ENCODE peak calls at places on chromosomes 5 and 9, in six cellular contexts. X is right lobe of liver; L is heart left ventricle; O is OCI-LY7; I is CD8-positive, alpha-beta T cell; A is left lung. K is an unnamed sample.

GRCh38 chr9:37248651-37249163 is 128.3 kb downstream of the ZCCHC7 start:
- DNase-seq in A (no peak), I (no peak), X (no peak), L (no peak), O (no peak), K (no peak)

GRCh38 chr9:27125936-27126335 is 16.9 kb downstream of the TEK start:
- DNase-seq in I (no peak), X (no peak), L (no peak), A (no peak), O (no peak), K (no peak)

GRCh38 chr5:151931260-151931659 is 6.6 kb upstream of the GLRA1 start:
- DNase-seq in O (peak), X (no peak), A (no peak), I (no peak), L (no peak), K (no peak)

GRCh38 chr5:53714324-53715010 is 154.0 kb downstream of the NDUFS4 start:
- DNase-seq in A (no peak), I (no peak), O (no peak), L (no peak), X (no peak), K (no peak)

GRCh38 chr5:59185757-59186385 is 603.0 kb downstream of the RAB3C start:
- DNase-seq in X (no peak), A (no peak), L (no peak), O (no peak), I (no peak), K (no peak)

GRCh38 chr5:138372225-138372624 is 19.7 kb downstream of the KDM3B start:
- DNase-seq in I (no peak), O (no peak), A (no peak), X (no peak), L (no peak), K (no peak)

GRCh38 chr5:2015116-2015848 is 132.6 kb upstream of the IRX4 start:
- DNase-seq in O (no peak), A (peak), L (no peak), X (no peak), I (no peak), K (no peak)

GRCh38 chr9:21340735-21341134 is 5.5 kb upstream of the KLHL9 start:
- DNase-seq in L (no peak), A (no peak), X (no peak), I (no peak), O (no peak), K (no peak)

GRCh38 chr9:121963542-121963995 is 129.5 kb downstream of the TTLL11 start:
- DNase-seq in L (no peak), O (no peak), I (no peak), A (no peak), X (no peak), K (peak)

GRCh38 chr9:83199240-83199639 is 136.3 kb upstream of the RASEF start:
- DNase-seq in O (no peak), A (no peak), X (no peak), I (no peak), L (peak), K (peak)

GRCh38 chr5:98768160-98769005 is 5.1 kb upstream of the RGMB start:
- DNase-seq in I (no peak), L (peak), X (no peak), A (peak), O (peak), K (peak)

GRCh38 chr5:143086851-143087637 is 316.4 kb downstream of the NR3C1 start:
- DNase-seq in I (no peak), L (no peak), O (no peak), X (no peak), A (no peak), K (peak)

GRCh38 chr9:107213561-107214028 is 69.5 kb upstream of the RAD23B start:
- DNase-seq in L (no peak), X (no peak), O (no peak), A (no peak), I (peak), K (peak)

GRCh38 chr5:65809817-65810531 is 88.0 kb downstream of the NLN start:
- DNase-seq in O (no peak), X (no peak), L (peak), A (no peak), I (no peak), K (peak)

GRCh38 chr9:127706836-127707241 is at the start of gene CFAP157:
- DNase-seq in O (peak), I (no peak), L (no peak), A (no peak), X (no peak), K (no peak)

GRCh38 chr9:130208600-130209347 is 36.6 kb downstream of the NCS1 start:
- DNase-seq in A (no peak), O (no peak), I (no peak), L (no peak), X (no peak), K (no peak)

GRCh38 chr5:16741007-16741406 is 124.2 kb upstream of the RETREG1 start:
- DNase-seq in L (no peak), A (no peak), I (no peak), X (no peak), O (no peak), K (no peak)
- TF ChIP-seq CTCF in L (no peak), A (no peak), I (no peak), X (no peak), O (peak), K (no peak)

GRCh38 chr5:134466241-134467069 is 54.8 kb upstream of the CDKN2AIPNL start:
- DNase-seq in O (no peak), L (peak), A (peak), X (peak), I (peak), K (peak)
- H3K27ac ChIP-seq in O (no peak), L (peak), A (peak), X (peak), I (peak), K (peak)

DNA sequence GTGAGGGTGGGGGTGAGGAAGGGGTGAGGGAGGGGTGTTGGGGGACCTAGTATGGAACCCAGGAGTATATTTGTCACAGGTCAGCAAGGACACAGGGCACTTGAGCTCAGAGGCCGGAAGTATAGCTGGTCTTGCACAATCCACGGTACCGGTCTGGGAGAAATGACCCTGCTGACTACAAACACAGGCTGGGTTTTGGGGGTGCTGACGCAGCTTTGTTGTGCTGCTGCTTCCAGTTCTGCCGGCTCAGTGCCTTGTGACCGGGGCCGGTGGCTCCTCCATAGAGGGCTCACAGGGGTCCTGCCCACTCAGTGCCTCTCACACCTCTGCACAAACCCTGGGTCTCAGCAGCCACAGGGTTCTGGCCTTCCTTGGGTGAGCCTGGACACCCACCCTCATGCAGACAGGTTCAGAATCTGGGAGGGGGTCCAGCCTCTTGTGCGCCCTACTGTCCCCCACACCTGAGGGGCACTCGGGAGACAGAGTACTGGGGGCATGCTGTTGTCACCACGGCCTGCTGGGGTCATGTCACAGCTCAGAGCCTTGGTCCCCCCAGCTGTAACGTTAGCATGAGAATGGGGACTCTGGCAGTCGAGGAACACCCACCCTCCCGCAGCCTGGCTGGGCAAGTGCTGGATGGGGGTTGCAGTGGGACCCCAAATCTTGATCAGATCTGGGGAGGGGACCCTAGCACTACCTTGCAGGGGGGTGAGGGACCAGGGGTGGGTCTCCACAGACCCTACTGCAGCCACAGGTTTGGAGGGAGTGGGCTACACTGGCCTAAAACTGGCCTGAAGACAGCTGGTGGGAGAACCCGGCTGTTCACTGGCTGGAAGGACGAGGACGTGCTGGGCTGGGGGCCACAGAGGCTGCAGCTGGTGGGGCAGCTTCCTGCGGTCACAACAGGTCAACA is 17.7 kb downstream of the NINJ1 start:
- DNase-seq in O (no peak), I (no peak), A (peak), X (peak), L (peak), K (no peak)
- H3K4me3 ChIP-seq in O (no peak), I (no peak), A (no peak), X (no peak), L (no peak), K (no peak)

DNA sequence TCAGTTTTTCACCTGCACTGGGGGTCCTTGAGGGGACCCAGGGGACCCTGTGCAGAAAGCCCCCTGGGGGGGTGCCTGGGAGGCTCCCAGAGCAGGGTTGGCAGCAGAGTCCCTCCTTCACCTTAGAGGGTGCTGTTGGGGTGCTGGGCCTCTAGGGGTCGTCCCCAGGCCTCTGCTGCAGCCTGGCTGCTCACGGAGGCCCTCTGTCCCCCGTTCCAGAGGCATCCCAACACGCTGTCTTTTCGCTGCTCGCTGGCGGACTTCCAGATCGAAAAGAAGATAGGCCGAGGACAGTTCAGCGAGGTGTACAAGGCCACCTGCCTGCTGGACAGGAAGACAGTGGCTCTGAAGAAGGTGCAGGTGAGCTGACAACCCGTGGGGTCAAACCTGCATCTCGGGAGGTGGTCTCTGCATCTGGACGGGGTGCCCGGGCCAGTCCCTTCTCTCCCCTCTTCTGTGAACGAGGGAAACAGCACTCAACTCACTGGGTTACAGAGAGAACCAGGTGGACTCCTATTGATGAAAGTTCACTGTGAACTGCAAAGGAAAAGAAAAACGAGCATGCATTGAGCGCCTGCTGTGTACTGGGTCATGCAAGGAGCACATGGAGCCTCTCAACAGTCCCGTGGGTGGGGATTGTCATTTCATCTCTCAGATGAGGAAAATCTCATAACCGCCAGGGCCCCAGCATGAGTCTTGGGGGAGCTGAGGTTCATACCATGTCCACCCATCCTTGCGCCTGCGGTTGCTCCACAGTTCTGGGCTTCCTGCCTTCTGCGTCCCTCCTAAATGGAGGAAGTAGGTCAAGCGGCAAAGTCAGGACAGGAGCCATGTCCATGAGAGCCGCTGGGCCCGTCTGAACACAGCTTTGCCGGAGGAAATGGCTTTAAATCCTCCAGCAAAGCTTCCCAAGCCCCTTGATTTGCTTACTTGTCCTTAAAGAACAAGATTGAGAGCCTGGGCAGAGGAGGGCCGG is 54.8 kb downstream of the NEK6 start:
- DNase-seq in A (no peak), L (no peak), O (no peak), I (no peak), X (no peak), K (no peak)
- TF ChIP-seq CTCF in A (no peak), L (no peak), O (peak), I (no peak), X (no peak), K (peak)

GRCh38 chr9:94269264-94269663 is 10.2 kb downstream of the ZNF169 start:
- DNase-seq in L (no peak), O (no peak), X (no peak), I (no peak), A (no peak), K (no peak)
- H3K27ac ChIP-seq in L (no peak), O (no peak), X (no peak), I (no peak), A (no peak), K (no peak)

DNA sequence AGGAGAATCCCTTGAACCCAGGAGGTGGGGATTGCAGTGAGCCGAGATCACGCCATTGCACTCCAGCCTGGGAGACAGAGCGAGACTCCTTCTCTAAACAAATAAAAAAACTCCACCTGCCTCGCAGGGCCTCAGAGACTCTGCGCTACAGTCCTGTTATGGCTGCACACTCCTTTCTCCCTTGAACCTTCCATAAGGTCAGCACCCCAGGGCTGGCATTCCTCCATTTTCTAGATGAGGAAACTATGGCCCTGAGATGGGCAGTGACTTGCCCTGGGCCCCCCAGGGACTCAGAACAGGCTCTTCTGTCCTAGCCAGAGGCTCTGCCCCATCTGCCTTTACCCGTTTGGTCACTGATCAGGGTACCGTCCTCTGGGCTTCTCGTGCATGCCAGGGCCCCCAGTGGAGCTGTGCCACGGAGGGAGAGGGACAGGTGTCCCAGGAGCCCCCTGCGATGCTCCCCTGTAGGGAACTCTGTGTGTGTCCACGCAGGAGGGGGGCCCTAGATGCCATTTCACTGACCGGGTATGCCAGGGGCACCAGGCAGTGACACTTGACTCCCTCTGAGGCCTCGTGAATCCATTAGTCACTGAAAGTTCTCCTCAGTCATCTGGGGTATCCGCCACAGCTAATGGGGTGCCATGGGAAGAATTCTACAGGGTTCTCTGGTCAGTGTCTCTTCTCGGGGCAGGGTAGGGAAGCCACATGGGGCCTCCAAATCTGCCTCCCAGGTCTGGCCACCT is 16.2 kb downstream of the RALGDS start:
- DNase-seq in I (no peak), O (no peak), X (peak), A (peak), L (no peak), K (no peak)
- H3K4me3 ChIP-seq in I (no peak), O (no peak), X (no peak), A (no peak), L (no peak), K (no peak)

GRCh38 chr5:134738133-134738962 is at the start of gene CAMLG:
- DNase-seq in X (peak), I (peak), A (peak), O (peak), L (peak), K (peak)

GRCh38 chr5:134741052-134741451 is 2.7 kb downstream of the CAMLG start:
- DNase-seq in I (no peak), L (no peak), X (no peak), A (no peak), O (no peak), K (no peak)

GRCh38 chr5:134736173-134736812 is 2.1 kb upstream of the CAMLG start:
- DNase-seq in A (no peak), X (no peak), L (no peak), O (peak), I (no peak), K (no peak)

GRCh38 chr5:134742134-134742533 is 3.8 kb downstream of the CAMLG start:
- DNase-seq in L (no peak), I (no peak), O (no peak), A (no peak), X (no peak), K (no peak)

GRCh38 chr5:134738963-134739661 is 764 bp downstream of the CAMLG start:
- DNase-seq in I (peak), X (no peak), O (peak), L (no peak), A (no peak), K (peak)
- TF ChIP-seq CTCF in I (no peak), X (no peak), O (peak), L (no peak), A (no peak), K (peak)

DNA sequence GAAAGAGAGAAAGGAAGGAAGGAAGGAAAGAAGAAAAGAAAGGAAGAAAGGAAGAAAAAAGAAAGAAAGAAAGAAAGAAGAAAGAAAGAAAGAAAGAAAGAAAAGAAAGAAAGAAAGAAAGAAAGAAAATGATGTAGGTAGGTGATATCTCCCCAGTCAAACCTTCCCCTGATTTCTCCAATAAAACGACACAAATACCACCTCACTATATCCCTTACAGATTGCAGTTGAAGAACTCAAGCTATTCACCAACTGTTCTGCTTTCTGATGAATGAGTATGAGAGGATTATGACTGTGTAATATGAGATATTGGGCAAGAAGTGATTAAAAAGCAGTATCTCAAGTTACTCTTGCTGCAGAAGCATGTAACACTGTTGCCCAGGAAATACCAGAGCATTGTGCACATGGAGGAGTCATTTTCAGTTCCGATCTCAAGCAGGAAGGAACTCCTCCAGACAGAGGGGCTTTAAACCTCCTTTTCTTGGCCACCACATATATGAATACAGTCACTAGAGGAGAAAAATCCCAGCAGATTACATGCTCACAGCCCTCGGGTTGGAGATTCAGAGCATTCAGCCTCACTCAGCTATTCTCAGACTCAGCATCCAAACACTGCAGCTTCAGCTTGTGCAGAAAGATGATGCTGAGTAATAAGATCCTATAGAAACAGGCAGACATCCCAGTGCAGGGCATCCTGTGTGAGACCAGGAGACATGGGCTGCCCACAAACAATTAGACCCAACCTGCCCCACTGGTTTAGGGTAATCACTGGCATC is 61.4 kb downstream of the UGCG start:
- DNase-seq in O (peak), A (no peak), L (no peak), X (no peak), I (peak), K (peak)
- H3K27ac ChIP-seq in O (no peak), A (no peak), L (peak), X (no peak), I (no peak), K (peak)